ENCODE peak calls at places on chromosomes 7 and 10, in ten cellular contexts. T is colonic mucosa, P is iPS DF 6.9, Y is bronchial epithelial cell, M is BJ, H is SK-N-SH, S is GM06990, U is lower lobe of right lung, X is endodermal cell, F is uterus. K is an unnamed sample. For H3K27me3, the result is how much of the 10 kb centered on the place peaks cover.

GRCh38 chr7:155921804-155922506 is 109.7 kb upstream of the SHH start:
- DNase-seq in T (peak), P (no peak), Y (peak), M (no peak), H (no peak), S (no peak), U (peak), X (peak), F (no peak), K (no peak)

GRCh38 chr7:157708896-157709295 is 372.1 kb downstream of the DNAJB6 start:
- DNase-seq in T (no peak), P (no peak), Y (no peak), M (no peak), H (no peak), S (no peak), U (peak), X (peak), F (no peak), K (no peak)

GRCh38 chr7:47521041-47521795 is 60.7 kb downstream of the TNS3 start:
- DNase-seq in T (no peak), P (no peak), Y (no peak), M (no peak), H (no peak), S (no peak), U (no peak), X (no peak), F (no peak), K (no peak)

GRCh38 chr7:146575903-146576302 is 459.3 kb downstream of the CNTNAP2 start:
- DNase-seq in T (no peak), P (no peak), Y (no peak), M (no peak), H (peak), S (no peak), U (no peak), X (no peak), F (no peak), K (no peak)

GRCh38 chr10:27833792-27834191 is 88.2 kb upstream of the MKX start:
- DNase-seq in T (no peak), P (no peak), Y (no peak), M (no peak), H (no peak), S (no peak), U (no peak), X (no peak), F (no peak), K (no peak)

GRCh38 chr7:121294448-121294992 is 34.3 kb upstream of the WNT16 start:
- DNase-seq in T (no peak), P (no peak), Y (peak), M (no peak), H (no peak), S (no peak), U (no peak), X (no peak), F (no peak), K (no peak)

GRCh38 chr7:44819292-44819691 is 22.8 kb downstream of the PPIA start:
- DNase-seq in T (no peak), P (no peak), Y (no peak), M (no peak), H (peak), S (no peak), U (no peak), X (no peak), F (no peak), K (no peak)

GRCh38 chr7:5396542-5396941 is 27.1 kb downstream of the TNRC18 start:
- DNase-seq in T (peak), P (no peak), Y (peak), M (no peak), H (peak), S (peak), U (peak), X (no peak), F (no peak), K (peak)

GRCh38 chr10:110664483-110665420 is 20.6 kb downstream of the RBM20 start:
- DNase-seq in T (no peak), P (no peak), Y (peak), M (peak), H (no peak), S (no peak), U (no peak), X (peak), F (no peak), K (no peak)

GRCh38 chr10:69965086-69965485 is 87.6 kb upstream of the MACROH2A2 start:
- DNase-seq in T (peak), P (no peak), Y (no peak), M (no peak), H (no peak), S (no peak), U (no peak), X (no peak), F (no peak), K (no peak)

GRCh38 chr10:15595260-15595659 is 124.5 kb downstream of the ITGA8 start:
- DNase-seq in T (no peak), P (no peak), Y (no peak), M (no peak), H (no peak), S (no peak), U (no peak), X (no peak), F (no peak), K (no peak)

DNA sequence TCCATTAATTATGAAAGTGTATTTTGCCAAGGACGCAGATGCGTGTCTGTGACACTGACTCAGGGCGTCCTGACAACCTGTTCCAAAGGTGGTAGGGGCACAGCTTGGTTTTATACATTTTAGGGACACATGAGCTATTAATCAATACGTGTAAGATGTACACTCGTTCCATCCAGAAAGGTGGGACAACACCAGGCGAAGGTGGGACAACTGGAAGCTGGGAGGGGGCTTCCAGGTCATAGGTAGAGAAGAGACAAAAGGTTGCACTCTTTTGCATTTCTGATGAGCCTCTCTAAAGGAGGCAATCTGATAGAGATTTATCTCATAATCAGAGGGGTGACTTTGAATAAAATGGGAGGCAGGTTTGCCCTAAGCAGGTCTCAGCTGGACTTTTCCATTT is 82.7 kb upstream of the ZNF746 start:
- DNase-seq in T (no peak), P (no peak), Y (no peak), M (no peak), H (no peak), S (no peak), U (no peak), X (no peak), F (no peak), K (no peak)
- H3K27me3 ChIP-seq in T (under half), P (under half), Y (under half), M (under half), H (under half), S (under half), U (under half), X (under half), F (under half), K (under half)

GRCh38 chr7:151202836-151203235 is 7.5 kb downstream of the H2BK1 start:
- DNase-seq in T (no peak), P (no peak), Y (no peak), M (no peak), H (no peak), S (no peak), U (no peak), X (no peak), F (no peak), K (no peak)
- H3K27me3 ChIP-seq in T (under half), P (under half), Y (under half), M (under half), H (half or more), S (under half), U (under half), X (under half), F (under half), K (under half)

GRCh38 chr10:133329401-133330202 is 7.1 kb downstream of the CALY start:
- DNase-seq in T (peak), P (peak), Y (peak), M (peak), H (peak), S (peak), U (peak), X (peak), F (peak), K (peak)
- H3K27me3 ChIP-seq in T (half or more), P (under half), Y (under half), M (under half), H (under half), S (under half), U (half or more), X (half or more), F (under half), K (under half)

GRCh38 chr10:99519690-99520039 is 13.1 kb upstream of the NKX2-3 start:
- DNase-seq in T (no peak), P (no peak), Y (no peak), M (no peak), H (no peak), S (no peak), U (no peak), X (no peak), F (no peak), K (no peak)
- H3K27me3 ChIP-seq in T (half or more), P (half or more), Y (half or more), M (half or more), H (half or more), S (under half), U (half or more), X (half or more), F (half or more), K (under half)